ENCODE peak calls at places on chromosomes 1 and 21, in five cellular contexts. H is epithelial cell of prostate; K is HL-60; E is activated effector memory CD4-positive, alpha-beta T cell treated with anti-CD3 and anti-CD28 coated beads, Interleukin-2, amount 50 U/mL, for 16 hours; D is substantia nigra. Y is an unnamed sample.

GRCh38 chr1:32221581-32221979 is 573 bp downstream of the TMEM234 start:
- DNase-seq in H (no peak), K (no peak), E (no peak), D (no peak), Y (no peak)

GRCh38 chr1:203328714-203329122 is 22.2 kb downstream of the FMOD start:
- DNase-seq in H (peak; percentile 59), K (no peak), E (no peak), D (no peak), Y (no peak)

GRCh38 chr1:232579958-232580705 is 49.8 kb downstream of the SIPA1L2 start:
- DNase-seq in H (no peak), K (no peak), E (no peak), D (no peak), Y (no peak)

GRCh38 chr1:247241687-247242086 is 14.2 kb upstream of the VN1R5 start:
- DNase-seq in H (no peak), K (no peak), E (no peak), D (no peak), Y (no peak)

GRCh38 chr21:45417256-45417950 is 12.4 kb downstream of the COL18A1 start:
- DNase-seq in H (no peak), K (no peak), E (no peak), D (no peak), Y (no peak)

GRCh38 chr1:6489799-6490180 is 1.7 kb downstream of the PLEKHG5 start:
- DNase-seq in H (peak; percentile 29), K (peak; percentile 66), E (peak; percentile 93), D (peak; percentile 50), Y (no peak)

GRCh38 chr1:99645199-99645598 is 714 bp upstream of the PALMD start:
- DNase-seq in H (no peak), K (no peak), E (no peak), D (no peak), Y (no peak)

GRCh38 chr1:62321438-62321837 is 2.2 kb upstream of the KANK4 start:
- DNase-seq in H (peak; percentile 74), K (no peak), E (peak; percentile 16), D (no peak), Y (no peak)

GRCh38 chr1:219381396-219381795 is 207.7 kb downstream of the LYPLAL1 start:
- DNase-seq in H (no peak), K (no peak), E (no peak), D (no peak), Y (no peak)

GRCh38 chr1:36910886-36911540 is 123.3 kb downstream of the GRIK3 start:
- DNase-seq in H (no peak), K (no peak), E (no peak), D (no peak), Y (no peak)

GRCh38 chr21:21612446-21612845 is 614.2 kb downstream of the NCAM2 start:
- DNase-seq in H (no peak), K (no peak), E (no peak), D (no peak), Y (no peak)

GRCh38 chr1:28136636-28137613 is 39.6 kb downstream of the PTAFR start:
- DNase-seq in H (no peak), K (no peak), E (no peak), D (no peak), Y (no peak)

GRCh38 chr1:30169269-30169668 is 554.1 kb downstream of the MATN1 start:
- DNase-seq in H (no peak), K (no peak), E (no peak), D (no peak), Y (no peak)